ENCODE peak calls at places on chromosomes 5 and 9, in five cellular contexts. V is HFF-Myc, P is upper lobe of left lung, M is fibroblast of mammary gland, O is tibial artery. E is an unnamed sample.

GRCh38 chr9:83707518-83707767 is 315 bp downstream of the UBQLN1 start:
- DNase-seq in P (peak), O (peak), V (no peak), M (no peak), E (peak)

GRCh38 chr9:133607976-133608375 is 1.2 kb downstream of the FAM163B start:
- DNase-seq in O (no peak), M (no peak), P (no peak), V (no peak), E (no peak)

GRCh38 chr9:28503573-28503972 is 930.3 kb upstream of the C9orf72 start:
- DNase-seq in P (no peak), M (peak), O (no peak), V (no peak), E (no peak)

GRCh38 chr5:91266184-91266705 is 116.9 kb downstream of the ARRDC3 start:
- DNase-seq in V (no peak), P (no peak), M (peak), O (no peak), E (peak)

GRCh38 chr9:97807681-97808080 is 45.3 kb upstream of the FOXE1 start:
- DNase-seq in M (no peak), P (no peak), O (no peak), V (no peak), E (no peak)

GRCh38 chr9:133331221-133331620 is 4.8 kb downstream of the SURF6 start:
- DNase-seq in M (no peak), P (peak), V (no peak), O (no peak), E (no peak)

GRCh38 chr5:149002053-149002452 is 60.8 kb downstream of the SH3TC2 start:
- DNase-seq in M (peak), V (peak), P (no peak), O (no peak), E (peak)

GRCh38 chr5:128174951-128175350 is 91.4 kb downstream of the SLC12A2 start:
- DNase-seq in M (peak), O (no peak), V (no peak), P (no peak), E (peak)

GRCh38 chr5:54007822-54008777 is 302.3 kb downstream of the ARL15 start:
- DNase-seq in P (no peak), M (peak), V (no peak), O (no peak), E (peak)

GRCh38 chr5:56440871-56441740 is 208.0 kb upstream of the ANKRD55 start:
- DNase-seq in O (no peak), P (no peak), V (no peak), M (peak), E (peak)

GRCh38 chr9:84997472-84997871 is 327.9 kb downstream of the NTRK2 start:
- DNase-seq in P (no peak), V (no peak), M (no peak), O (no peak), E (no peak)

GRCh38 chr9:111525056-111525977 is at the start of gene ZNF483:
- DNase-seq in M (peak), V (peak), O (peak), P (peak), E (peak)

GRCh38 chr5:206406-206805 is 11.5 kb downstream of the CCDC127 start:
- DNase-seq in O (no peak), V (no peak), P (no peak), M (peak), E (peak)

GRCh38 chr9:125852386-125852785 is 105.2 kb downstream of the PBX3 start:
- DNase-seq in V (no peak), P (no peak), O (no peak), M (no peak), E (no peak)
- H3K4me3 ChIP-seq in V (no peak), P (no peak), O (no peak), M (no peak), E (no peak)

DNA sequence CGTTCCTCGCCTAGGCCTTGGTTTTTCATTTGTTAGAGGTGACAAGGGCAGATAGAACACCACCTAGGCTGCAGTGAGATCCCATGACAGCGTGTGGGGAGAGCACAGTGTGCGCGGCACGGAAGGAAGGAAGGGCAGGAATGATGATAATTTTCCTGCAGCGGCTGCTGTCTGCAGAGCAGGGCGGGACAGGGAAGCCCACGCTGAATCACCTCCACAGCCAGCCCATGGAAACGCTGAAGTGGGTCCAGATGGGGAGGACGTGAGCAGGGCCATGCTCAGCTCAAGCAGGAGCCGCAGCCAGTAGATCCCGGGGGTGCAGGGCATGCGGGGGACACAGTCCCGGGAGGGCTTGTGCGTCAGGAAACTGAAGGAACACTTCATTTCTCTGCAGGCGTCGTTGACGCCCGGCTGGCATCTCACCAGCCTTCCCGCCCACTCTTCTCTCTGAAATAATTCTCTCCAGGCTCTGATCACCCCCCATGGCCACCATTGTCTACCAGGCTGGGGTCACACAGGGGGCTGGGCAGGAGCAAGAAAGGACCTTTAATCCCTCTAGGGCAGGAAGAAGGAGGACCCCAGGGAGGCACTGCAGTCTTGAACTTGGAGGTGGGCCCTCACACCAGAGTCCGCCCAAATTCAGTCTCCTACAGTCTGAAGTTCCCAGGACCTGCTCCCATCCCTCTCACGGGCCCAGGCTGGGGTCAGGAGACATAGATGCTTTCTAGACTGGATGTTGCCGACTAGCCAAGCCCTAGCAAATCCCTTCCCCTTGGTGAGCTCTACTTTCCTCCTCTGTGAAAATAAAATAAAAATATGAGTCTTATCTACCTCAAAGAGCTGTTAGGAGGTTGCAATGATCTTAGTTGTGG is 20.9 kb upstream of the SYNPO start:
- DNase-seq in M (peak), P (peak), V (no peak), O (peak), E (peak)
- TF ChIP-seq CTCF in M (no peak), P (no peak), V (no peak), O (no peak), E (no peak)

GRCh38 chr5:140041099-140041491 is 2.0 kb downstream of the NRG2 start:
- DNase-seq in V (no peak), P (no peak), O (no peak), M (no peak), E (no peak)

GRCh38 chr5:140039561-140039960 is 3.5 kb downstream of the NRG2 start:
- DNase-seq in P (no peak), M (no peak), V (no peak), O (peak), E (no peak)

GRCh38 chr5:140038373-140038957 is 4.6 kb downstream of the NRG2 start:
- DNase-seq in P (no peak), O (no peak), M (peak), V (no peak), E (peak)

GRCh38 chr5:140041492-140042421 is 1.3 kb downstream of the NRG2 start:
- DNase-seq in M (peak), P (peak), V (no peak), O (peak), E (peak)

GRCh38 chr5:140040358-140040757 is 2.7 kb downstream of the NRG2 start:
- DNase-seq in M (no peak), V (no peak), O (no peak), P (no peak), E (no peak)
- H3K4me3 ChIP-seq in M (no peak), V (no peak), O (no peak), P (no peak), E (no peak)

DNA sequence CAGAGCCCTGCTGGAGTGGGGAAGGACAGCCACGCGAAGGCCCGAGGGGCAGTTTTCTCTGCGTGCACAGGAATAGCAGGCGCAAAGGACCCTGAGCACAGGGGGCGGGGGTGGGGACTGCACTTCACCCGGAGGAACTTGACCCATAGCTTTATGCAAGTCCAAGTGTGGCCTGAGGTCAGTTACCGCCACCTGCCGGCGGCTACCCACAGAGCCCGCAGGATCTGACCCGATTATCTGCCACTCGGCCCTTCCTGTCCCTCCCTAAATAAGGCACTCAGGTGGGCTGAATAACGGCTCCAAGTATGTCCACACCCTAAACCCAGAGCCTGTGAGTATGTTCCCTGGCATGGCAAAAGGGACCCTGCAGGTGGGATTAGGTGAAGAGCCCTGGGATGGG is 65.4 kb upstream of the FCN1 start:
- DNase-seq in V (no peak), P (peak), O (no peak), M (peak), E (no peak)
- TF ChIP-seq CTCF in V (peak), P (peak), O (no peak), M (peak), E (peak)

GRCh38 chr9:129481824-129482511 is 138.9 kb downstream of the C9orf50 start:
- DNase-seq in M (peak), P (peak), V (no peak), O (peak), E (no peak)
- H3K4me3 ChIP-seq in M (peak), P (peak), V (peak), O (peak), E (peak)

GRCh38 chr5:103456476-103456875 is 106.1 kb downstream of the NUDT12 start:
- DNase-seq in O (no peak), V (no peak), P (no peak), M (no peak), E (no peak)
- TF ChIP-seq CTCF in O (no peak), V (no peak), P (no peak), M (no peak), E (no peak)